ENCODE peak calls at places on chromosomes 16 and 17, in five cellular contexts. One of them, this sample, is unnamed. For H3K36me3, the result is how much of the 10 kb centered on the place peaks cover.

GRCh38 chr16:55508941-55509920 is at the start of gene LPCAT2:
- DNase-seq in stomach: peak
- DNase-seq in heart left ventricle: peak
- DNase-seq in cardiac muscle cell: peak
- DNase-seq in MG63: no peak
- DNase-seq in this sample: peak

GRCh38 chr17:21296097-21297025 is 11.8 kb downstream of the MAP2K3 start:
- DNase-seq in stomach: peak
- DNase-seq in heart left ventricle: peak
- DNase-seq in cardiac muscle cell: no peak
- DNase-seq in MG63: peak
- DNase-seq in this sample: no peak

GRCh38 chr16:12113581-12114375 is 137.2 kb downstream of the SNX29 start:
- DNase-seq in stomach: no peak
- DNase-seq in heart left ventricle: no peak
- DNase-seq in cardiac muscle cell: no peak
- DNase-seq in MG63: no peak
- DNase-seq in this sample: peak

GRCh38 chr16:27317738-27318398 is 4.1 kb downstream of the IL4R start:
- DNase-seq in stomach: no peak
- DNase-seq in heart left ventricle: no peak
- DNase-seq in cardiac muscle cell: no peak
- DNase-seq in MG63: no peak
- DNase-seq in this sample: no peak

GRCh38 chr16:3456374-3456773 is 12.9 kb downstream of the NAA60 start:
- DNase-seq in stomach: peak
- DNase-seq in heart left ventricle: no peak
- DNase-seq in cardiac muscle cell: no peak
- DNase-seq in MG63: no peak
- DNase-seq in this sample: no peak

GRCh38 chr17:48241131-48241591 is 133.6 kb downstream of the SNX11 start:
- DNase-seq in stomach: no peak
- DNase-seq in heart left ventricle: no peak
- DNase-seq in cardiac muscle cell: no peak
- DNase-seq in MG63: peak
- DNase-seq in this sample: peak

GRCh38 chr16:46830417-46830901 is 521 bp downstream of the C16orf87 start:
- DNase-seq in stomach: peak
- DNase-seq in heart left ventricle: peak
- DNase-seq in cardiac muscle cell: peak
- DNase-seq in MG63: peak
- DNase-seq in this sample: no peak

GRCh38 chr17:70110443-70110880 is 35.4 kb downstream of the KCNJ16 start:
- DNase-seq in stomach: no peak
- DNase-seq in heart left ventricle: no peak
- DNase-seq in cardiac muscle cell: no peak
- DNase-seq in MG63: no peak
- DNase-seq in this sample: no peak

GRCh38 chr17:17127730-17128291 is 78.3 kb downstream of the PLD6 start:
- DNase-seq in stomach: no peak
- DNase-seq in heart left ventricle: peak
- DNase-seq in cardiac muscle cell: no peak
- DNase-seq in MG63: peak
- DNase-seq in this sample: no peak

GRCh38 chr17:17328251-17328650 is 25.1 kb downstream of the NT5M start:
- DNase-seq in stomach: no peak
- DNase-seq in heart left ventricle: no peak
- DNase-seq in cardiac muscle cell: no peak
- DNase-seq in MG63: no peak
- DNase-seq in this sample: no peak

GRCh38 chr17:41710472-41711090 is 1.6 kb upstream of the GAST start:
- DNase-seq in stomach: no peak
- DNase-seq in heart left ventricle: no peak
- DNase-seq in cardiac muscle cell: no peak
- DNase-seq in MG63: peak
- DNase-seq in this sample: no peak

GRCh38 chr17:79843475-79843916 is 4.3 kb upstream of the CBX4 start:
- DNase-seq in stomach: no peak
- DNase-seq in heart left ventricle: peak
- DNase-seq in cardiac muscle cell: no peak
- DNase-seq in MG63: no peak
- DNase-seq in this sample: no peak

GRCh38 chr16:56715128-56715527 is 14.8 kb upstream of the NUP93 start:
- DNase-seq in stomach: no peak
- DNase-seq in heart left ventricle: no peak
- DNase-seq in cardiac muscle cell: no peak
- DNase-seq in MG63: no peak
- DNase-seq in this sample: peak

GRCh38 chr17:65283704-65284103 is 146.5 kb downstream of the RGS9 start:
- DNase-seq in stomach: no peak
- DNase-seq in heart left ventricle: no peak
- DNase-seq in cardiac muscle cell: no peak
- DNase-seq in MG63: peak
- DNase-seq in this sample: no peak

GRCh38 chr16:4852221-4852872 is 5.1 kb downstream of the UBN1 start:
- DNase-seq in stomach: no peak
- DNase-seq in heart left ventricle: no peak
- DNase-seq in cardiac muscle cell: no peak
- DNase-seq in MG63: peak
- DNase-seq in this sample: no peak

GRCh38 chr17:15490634-15491261 is 23.3 kb upstream of the CDRT4 start:
- DNase-seq in stomach: no peak
- DNase-seq in heart left ventricle: peak
- DNase-seq in cardiac muscle cell: peak
- DNase-seq in MG63: no peak
- DNase-seq in this sample: peak

GRCh38 chr17:51857052-51857593 is 301.4 kb downstream of the CA10 start:
- DNase-seq in stomach: no peak
- DNase-seq in heart left ventricle: no peak
- DNase-seq in cardiac muscle cell: no peak
- DNase-seq in MG63: no peak
- DNase-seq in this sample: no peak

GRCh38 chr17:56497132-56497531 is 96.4 kb upstream of the NOG start:
- DNase-seq in stomach: no peak
- DNase-seq in heart left ventricle: no peak
- DNase-seq in cardiac muscle cell: no peak
- DNase-seq in MG63: no peak
- DNase-seq in this sample: no peak

GRCh38 chr17:48589060-48589830 is 796 bp downstream of the HOXB3 start:
- DNase-seq in stomach: no peak
- DNase-seq in heart left ventricle: no peak
- DNase-seq in cardiac muscle cell: no peak
- DNase-seq in MG63: no peak
- DNase-seq in this sample: no peak

GRCh38 chr16:6081320-6081976 is 983.9 kb upstream of the EEF2KMT start:
- DNase-seq in stomach: no peak
- DNase-seq in heart left ventricle: no peak
- DNase-seq in cardiac muscle cell: peak
- DNase-seq in MG63: no peak
- DNase-seq in this sample: peak

GRCh38 chr17:59298512-59298911 is 32.9 kb upstream of the YPEL2 start:
- DNase-seq in stomach: no peak
- DNase-seq in heart left ventricle: no peak
- DNase-seq in cardiac muscle cell: no peak
- DNase-seq in MG63: no peak
- DNase-seq in this sample: no peak

GRCh38 chr17:36068524-36068923 is 4.5 kb downstream of the CCL18 start:
- DNase-seq in stomach: no peak
- DNase-seq in heart left ventricle: no peak
- DNase-seq in cardiac muscle cell: no peak
- DNase-seq in MG63: no peak
- DNase-seq in this sample: peak

GRCh38 chr16:1710811-1711507 is 5.0 kb downstream of the MAPK8IP3 start:
- DNase-seq in stomach: no peak
- DNase-seq in heart left ventricle: no peak
- DNase-seq in cardiac muscle cell: no peak
- DNase-seq in MG63: no peak
- DNase-seq in this sample: no peak

GRCh38 chr16:12324152-12324551 is 347.6 kb downstream of the SNX29 start:
- DNase-seq in stomach: no peak
- DNase-seq in heart left ventricle: no peak
- DNase-seq in cardiac muscle cell: no peak
- DNase-seq in MG63: no peak
- DNase-seq in this sample: peak

GRCh38 chr17:32349503-32349853 is 479 bp upstream of the ZNF207 start:
- DNase-seq in stomach: no peak
- DNase-seq in heart left ventricle: no peak
- DNase-seq in cardiac muscle cell: no peak
- DNase-seq in MG63: no peak
- DNase-seq in this sample: peak

GRCh38 chr17:2797632-2798031 is 1.4 kb downstream of the RAP1GAP2 start:
- DNase-seq in stomach: peak
- DNase-seq in heart left ventricle: no peak
- DNase-seq in cardiac muscle cell: no peak
- DNase-seq in MG63: no peak
- DNase-seq in this sample: no peak

GRCh38 chr17:61720016-61720795 is 129.2 kb upstream of the NACA2 start:
- DNase-seq in stomach: no peak
- DNase-seq in heart left ventricle: no peak
- DNase-seq in cardiac muscle cell: no peak
- DNase-seq in MG63: no peak
- DNase-seq in this sample: no peak

GRCh38 chr16:66167564-66168291 is 198.8 kb upstream of the CDH5 start:
- DNase-seq in stomach: no peak
- DNase-seq in heart left ventricle: no peak
- DNase-seq in cardiac muscle cell: peak
- DNase-seq in MG63: no peak
- DNase-seq in this sample: no peak

GRCh38 chr17:69175812-69176517 is 34.3 kb upstream of the ABCA6 start:
- DNase-seq in stomach: no peak
- DNase-seq in heart left ventricle: no peak
- DNase-seq in cardiac muscle cell: no peak
- DNase-seq in MG63: peak
- DNase-seq in this sample: no peak

DNA sequence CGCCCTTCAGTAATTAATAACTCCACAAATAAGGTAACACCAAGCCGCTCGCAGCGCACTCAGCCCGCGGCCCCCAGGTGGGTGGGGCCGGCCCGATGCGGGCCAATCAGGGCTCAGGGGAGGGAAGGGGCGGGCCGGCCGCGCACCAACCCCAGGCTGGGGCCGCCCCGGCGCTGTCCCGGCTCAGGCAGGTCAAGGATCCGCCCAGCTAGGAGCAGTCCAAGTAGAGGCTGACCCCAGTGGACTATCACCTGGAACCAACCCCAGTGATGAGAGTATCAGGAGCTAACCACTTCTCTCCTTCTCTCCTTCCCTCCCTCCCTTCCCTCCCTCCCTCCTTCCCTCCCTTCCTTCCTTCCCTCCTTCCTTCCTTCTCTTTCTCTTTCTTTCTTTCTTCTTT is 110.8 kb downstream of the C16orf78 start:
- DNase-seq in stomach: peak
- DNase-seq in heart left ventricle: peak
- DNase-seq in cardiac muscle cell: peak
- DNase-seq in MG63: peak
- DNase-seq in this sample: peak
- H3K4me3 ChIP-seq in stomach: peak
- H3K4me3 ChIP-seq in heart left ventricle: peak
- H3K4me3 ChIP-seq in cardiac muscle cell: no peak
- H3K4me3 ChIP-seq in MG63: no peak
- H3K4me3 ChIP-seq in this sample: peak

GRCh38 chr17:38897176-38897575 is 27.3 kb downstream of the LASP1 start:
- DNase-seq in stomach: no peak
- DNase-seq in heart left ventricle: peak
- DNase-seq in cardiac muscle cell: no peak
- DNase-seq in MG63: no peak
- DNase-seq in this sample: peak
- H3K36me3 ChIP-seq in stomach: half or more
- H3K36me3 ChIP-seq in heart left ventricle: under half
- H3K36me3 ChIP-seq in cardiac muscle cell: under half
- H3K36me3 ChIP-seq in MG63: half or more
- H3K36me3 ChIP-seq in this sample: under half

GRCh38 chr17:43399839-43400328 is 1.1 kb downstream of the ARL4D start:
- DNase-seq in stomach: no peak
- DNase-seq in heart left ventricle: peak
- DNase-seq in cardiac muscle cell: no peak
- DNase-seq in MG63: peak
- DNase-seq in this sample: no peak

GRCh38 chr17:43398724-43399595 is at the start of gene ARL4D:
- DNase-seq in stomach: peak
- DNase-seq in heart left ventricle: peak
- DNase-seq in cardiac muscle cell: peak
- DNase-seq in MG63: peak
- DNase-seq in this sample: peak

GRCh38 chr17:43402567-43402966 is 3.8 kb downstream of the ARL4D start:
- DNase-seq in stomach: no peak
- DNase-seq in heart left ventricle: no peak
- DNase-seq in cardiac muscle cell: no peak
- DNase-seq in MG63: no peak
- DNase-seq in this sample: no peak

GRCh38 chr17:43402078-43402477 is 3.3 kb downstream of the ARL4D start:
- DNase-seq in stomach: no peak
- DNase-seq in heart left ventricle: no peak
- DNase-seq in cardiac muscle cell: no peak
- DNase-seq in MG63: no peak
- DNase-seq in this sample: no peak

GRCh38 chr17:43401293-43401692 is 2.5 kb downstream of the ARL4D start:
- DNase-seq in stomach: peak
- DNase-seq in heart left ventricle: no peak
- DNase-seq in cardiac muscle cell: no peak
- DNase-seq in MG63: peak
- DNase-seq in this sample: no peak
- H3K4me3 ChIP-seq in stomach: peak
- H3K4me3 ChIP-seq in heart left ventricle: no peak
- H3K4me3 ChIP-seq in cardiac muscle cell: no peak
- H3K4me3 ChIP-seq in MG63: peak
- H3K4me3 ChIP-seq in this sample: no peak

GRCh38 chr17:9646556-9646905 is 1.2 kb downstream of the USP43 start:
- DNase-seq in stomach: no peak
- DNase-seq in heart left ventricle: no peak
- DNase-seq in cardiac muscle cell: no peak
- DNase-seq in MG63: no peak
- DNase-seq in this sample: no peak

GRCh38 chr17:9645858-9646555 is 690 bp downstream of the USP43 start:
- DNase-seq in stomach: peak
- DNase-seq in heart left ventricle: peak
- DNase-seq in cardiac muscle cell: peak
- DNase-seq in MG63: peak
- DNase-seq in this sample: no peak

GRCh38 chr17:9647014-9647413 is 1.7 kb downstream of the USP43 start:
- DNase-seq in stomach: no peak
- DNase-seq in heart left ventricle: no peak
- DNase-seq in cardiac muscle cell: no peak
- DNase-seq in MG63: no peak
- DNase-seq in this sample: no peak

GRCh38 chr17:9644910-9645751 is at the start of gene USP43:
- DNase-seq in stomach: peak
- DNase-seq in heart left ventricle: no peak
- DNase-seq in cardiac muscle cell: peak
- DNase-seq in MG63: peak
- DNase-seq in this sample: no peak

DNA sequence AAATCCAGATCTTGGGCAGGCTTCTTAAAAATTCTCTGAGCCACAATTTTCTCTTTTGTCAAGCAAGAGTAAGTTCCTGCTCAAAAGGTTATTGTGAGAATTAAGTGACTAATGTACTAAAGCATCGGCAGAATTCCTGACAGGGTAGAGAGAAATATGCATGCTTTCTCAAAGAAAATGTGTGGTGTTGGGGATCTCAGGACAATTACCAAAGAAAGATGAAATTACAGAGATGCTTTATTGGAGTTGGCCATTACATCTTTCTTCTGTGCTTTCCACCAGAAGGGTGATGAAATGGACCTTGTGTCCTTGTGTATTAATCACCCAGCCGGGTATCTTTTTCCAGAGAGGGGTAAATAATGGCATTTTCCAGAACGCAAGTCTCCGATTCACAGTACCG is 1.7 kb upstream of the USP43 start:
- DNase-seq in stomach: no peak
- DNase-seq in heart left ventricle: no peak
- DNase-seq in cardiac muscle cell: no peak
- DNase-seq in MG63: no peak
- DNase-seq in this sample: no peak
- H3K36me3 ChIP-seq in stomach: under half
- H3K36me3 ChIP-seq in heart left ventricle: under half
- H3K36me3 ChIP-seq in cardiac muscle cell: under half
- H3K36me3 ChIP-seq in MG63: under half
- H3K36me3 ChIP-seq in this sample: under half